ENCODE peak calls at places on chromosomes 11 and 22, in seven cellular contexts. One of them, this sample, is unnamed.

GRCh38 chr11:75260396-75260795 is 19.8 kb downstream of the TPBGL start:
- DNase-seq in HAP-1: no peak
- DNase-seq in NCI-H510A treated with DMSO at 0.1 percent for 48 hours: no peak
- DNase-seq in Panc1: no peak
- DNase-seq in kidney tubule cell: no peak
- DNase-seq in psoas muscle: no peak
- DNase-seq in GM04503: no peak
- DNase-seq in this sample: no peak

GRCh38 chr11:20011294-20011951 is 148.9 kb downstream of the DBX1 start:
- DNase-seq in HAP-1: no peak
- DNase-seq in NCI-H510A treated with DMSO at 0.1 percent for 48 hours: no peak
- DNase-seq in Panc1: no peak
- DNase-seq in kidney tubule cell: peak; percentile 80
- DNase-seq in psoas muscle: no peak
- DNase-seq in GM04503: no peak
- DNase-seq in this sample: no peak

GRCh38 chr11:116412118-116412889 is 360.5 kb downstream of the BUD13 start:
- DNase-seq in HAP-1: no peak
- DNase-seq in NCI-H510A treated with DMSO at 0.1 percent for 48 hours: no peak
- DNase-seq in Panc1: no peak
- DNase-seq in kidney tubule cell: peak; percentile 34
- DNase-seq in psoas muscle: no peak
- DNase-seq in GM04503: no peak
- DNase-seq in this sample: no peak

GRCh38 chr11:94046796-94047195 is 25.6 kb downstream of the HEPHL1 start:
- DNase-seq in HAP-1: no peak
- DNase-seq in NCI-H510A treated with DMSO at 0.1 percent for 48 hours: no peak
- DNase-seq in Panc1: no peak
- DNase-seq in kidney tubule cell: no peak
- DNase-seq in psoas muscle: no peak
- DNase-seq in GM04503: no peak
- DNase-seq in this sample: no peak

GRCh38 chr11:2537010-2537695 is 92.3 kb downstream of the KCNQ1 start:
- DNase-seq in HAP-1: no peak
- DNase-seq in NCI-H510A treated with DMSO at 0.1 percent for 48 hours: no peak
- DNase-seq in Panc1: no peak
- DNase-seq in kidney tubule cell: no peak
- DNase-seq in psoas muscle: peak; percentile 35
- DNase-seq in GM04503: no peak
- DNase-seq in this sample: no peak

GRCh38 chr11:67507242-67507890 is 596 bp downstream of the CDK2AP2 start:
- DNase-seq in HAP-1: peak; percentile 60
- DNase-seq in NCI-H510A treated with DMSO at 0.1 percent for 48 hours: peak; percentile 83
- DNase-seq in Panc1: no peak
- DNase-seq in kidney tubule cell: peak; percentile 92
- DNase-seq in psoas muscle: no peak
- DNase-seq in GM04503: no peak
- DNase-seq in this sample: no peak

GRCh38 chr22:31635638-31636306 is 26.2 kb downstream of the PISD start:
- DNase-seq in HAP-1: no peak
- DNase-seq in NCI-H510A treated with DMSO at 0.1 percent for 48 hours: no peak
- DNase-seq in Panc1: no peak
- DNase-seq in kidney tubule cell: no peak
- DNase-seq in psoas muscle: no peak
- DNase-seq in GM04503: no peak
- DNase-seq in this sample: no peak

GRCh38 chr11:121754603-121755002 is 301.8 kb upstream of the SORL1-AS1 start:
- DNase-seq in HAP-1: no peak
- DNase-seq in NCI-H510A treated with DMSO at 0.1 percent for 48 hours: no peak
- DNase-seq in Panc1: no peak
- DNase-seq in kidney tubule cell: no peak
- DNase-seq in psoas muscle: no peak
- DNase-seq in GM04503: peak; percentile 15
- DNase-seq in this sample: no peak

GRCh38 chr22:32617271-32617670 is 142.7 kb downstream of the FBXO7 start:
- DNase-seq in HAP-1: no peak
- DNase-seq in NCI-H510A treated with DMSO at 0.1 percent for 48 hours: no peak
- DNase-seq in Panc1: no peak
- DNase-seq in kidney tubule cell: peak; percentile 23
- DNase-seq in psoas muscle: no peak
- DNase-seq in GM04503: no peak
- DNase-seq in this sample: no peak

GRCh38 chr11:1382831-1383607 is 6.7 kb upstream of the BRSK2 start:
- DNase-seq in HAP-1: peak; percentile 48
- DNase-seq in NCI-H510A treated with DMSO at 0.1 percent for 48 hours: peak; percentile 37
- DNase-seq in Panc1: no peak
- DNase-seq in kidney tubule cell: peak; percentile 69
- DNase-seq in psoas muscle: peak; percentile 83
- DNase-seq in GM04503: no peak
- DNase-seq in this sample: peak; percentile 66

GRCh38 chr11:58575377-58576020 is at the start of gene LPXN:
- DNase-seq in HAP-1: no peak
- DNase-seq in NCI-H510A treated with DMSO at 0.1 percent for 48 hours: no peak
- DNase-seq in Panc1: no peak
- DNase-seq in kidney tubule cell: peak; percentile 63
- DNase-seq in psoas muscle: no peak
- DNase-seq in GM04503: peak; percentile 52
- DNase-seq in this sample: no peak

GRCh38 chr11:116807601-116808261 is 15.4 kb downstream of the APOA4 start:
- DNase-seq in HAP-1: no peak
- DNase-seq in NCI-H510A treated with DMSO at 0.1 percent for 48 hours: no peak
- DNase-seq in Panc1: no peak
- DNase-seq in kidney tubule cell: no peak
- DNase-seq in psoas muscle: no peak
- DNase-seq in GM04503: no peak
- DNase-seq in this sample: no peak

GRCh38 chr22:30212363-30212995 is 34.1 kb downstream of the LIF start:
- DNase-seq in HAP-1: no peak
- DNase-seq in NCI-H510A treated with DMSO at 0.1 percent for 48 hours: no peak
- DNase-seq in Panc1: peak; percentile 93
- DNase-seq in kidney tubule cell: peak; percentile 98
- DNase-seq in psoas muscle: peak; percentile 66
- DNase-seq in GM04503: peak; percentile 83
- DNase-seq in this sample: no peak

GRCh38 chr22:25008666-25009065 is 56.1 kb downstream of the KIAA1671 start:
- DNase-seq in HAP-1: no peak
- DNase-seq in NCI-H510A treated with DMSO at 0.1 percent for 48 hours: no peak
- DNase-seq in Panc1: no peak
- DNase-seq in kidney tubule cell: peak; percentile 99
- DNase-seq in psoas muscle: no peak
- DNase-seq in GM04503: no peak
- DNase-seq in this sample: no peak

GRCh38 chr11:48134221-48134922 is 82.2 kb upstream of the OR4B1 start:
- DNase-seq in HAP-1: no peak
- DNase-seq in NCI-H510A treated with DMSO at 0.1 percent for 48 hours: no peak
- DNase-seq in Panc1: no peak
- DNase-seq in kidney tubule cell: no peak
- DNase-seq in psoas muscle: no peak
- DNase-seq in GM04503: no peak
- DNase-seq in this sample: no peak

GRCh38 chr11:100434821-100435641 is 252.1 kb upstream of the ARHGAP42 start:
- DNase-seq in HAP-1: no peak
- DNase-seq in NCI-H510A treated with DMSO at 0.1 percent for 48 hours: no peak
- DNase-seq in Panc1: no peak
- DNase-seq in kidney tubule cell: no peak
- DNase-seq in psoas muscle: no peak
- DNase-seq in GM04503: no peak
- DNase-seq in this sample: no peak

GRCh38 chr22:35971418-35972119 is 57.1 kb downstream of the RBFOX2 start:
- DNase-seq in HAP-1: no peak
- DNase-seq in NCI-H510A treated with DMSO at 0.1 percent for 48 hours: peak; percentile 39
- DNase-seq in Panc1: no peak
- DNase-seq in kidney tubule cell: no peak
- DNase-seq in psoas muscle: no peak
- DNase-seq in GM04503: peak; percentile 75
- DNase-seq in this sample: peak; percentile 21

GRCh38 chr11:35321532-35322320 is 97.6 kb downstream of the SLC1A2 start:
- DNase-seq in HAP-1: peak; percentile 13
- DNase-seq in NCI-H510A treated with DMSO at 0.1 percent for 48 hours: no peak
- DNase-seq in Panc1: no peak
- DNase-seq in kidney tubule cell: no peak
- DNase-seq in psoas muscle: no peak
- DNase-seq in GM04503: peak; percentile 87
- DNase-seq in this sample: no peak

GRCh38 chr11:45771942-45772522 is 32.9 kb upstream of the SLC35C1 start:
- DNase-seq in HAP-1: peak; percentile 83
- DNase-seq in NCI-H510A treated with DMSO at 0.1 percent for 48 hours: peak; percentile 9
- DNase-seq in Panc1: peak; percentile 42
- DNase-seq in kidney tubule cell: peak; percentile 81
- DNase-seq in psoas muscle: peak; percentile 93
- DNase-seq in GM04503: no peak
- DNase-seq in this sample: peak; percentile 97

GRCh38 chr11:3086671-3087150 is 29.5 kb upstream of the CARS1 start:
- DNase-seq in HAP-1: no peak
- DNase-seq in NCI-H510A treated with DMSO at 0.1 percent for 48 hours: no peak
- DNase-seq in Panc1: no peak
- DNase-seq in kidney tubule cell: no peak
- DNase-seq in psoas muscle: peak; percentile 46
- DNase-seq in GM04503: no peak
- DNase-seq in this sample: no peak

GRCh38 chr11:67558084-67558772 is 25.4 kb upstream of the GSTP1 start:
- DNase-seq in HAP-1: no peak
- DNase-seq in NCI-H510A treated with DMSO at 0.1 percent for 48 hours: no peak
- DNase-seq in Panc1: no peak
- DNase-seq in kidney tubule cell: peak; percentile 78
- DNase-seq in psoas muscle: no peak
- DNase-seq in GM04503: no peak
- DNase-seq in this sample: no peak

GRCh38 chr22:45804986-45805325 is 133.3 kb downstream of the ATXN10 start:
- DNase-seq in HAP-1: peak; percentile 73
- DNase-seq in NCI-H510A treated with DMSO at 0.1 percent for 48 hours: no peak
- DNase-seq in Panc1: peak; percentile 67
- DNase-seq in kidney tubule cell: peak; percentile 86
- DNase-seq in psoas muscle: no peak
- DNase-seq in GM04503: peak; percentile 97
- DNase-seq in this sample: no peak

GRCh38 chr11:66366844-66367477 is 4.6 kb downstream of the SLC29A2 start:
- DNase-seq in HAP-1: no peak
- DNase-seq in NCI-H510A treated with DMSO at 0.1 percent for 48 hours: no peak
- DNase-seq in Panc1: no peak
- DNase-seq in kidney tubule cell: no peak
- DNase-seq in psoas muscle: peak; percentile 19
- DNase-seq in GM04503: no peak
- DNase-seq in this sample: no peak

GRCh38 chr11:35179466-35180135 is 40.6 kb downstream of the CD44 start:
- DNase-seq in HAP-1: no peak
- DNase-seq in NCI-H510A treated with DMSO at 0.1 percent for 48 hours: no peak
- DNase-seq in Panc1: no peak
- DNase-seq in kidney tubule cell: no peak
- DNase-seq in psoas muscle: no peak
- DNase-seq in GM04503: no peak
- DNase-seq in this sample: no peak

GRCh38 chr11:64583296-64584262 is 7.4 kb upstream of the SLC22A12 start:
- DNase-seq in HAP-1: no peak
- DNase-seq in NCI-H510A treated with DMSO at 0.1 percent for 48 hours: no peak
- DNase-seq in Panc1: no peak
- DNase-seq in kidney tubule cell: peak; percentile 18
- DNase-seq in psoas muscle: peak; percentile 51
- DNase-seq in GM04503: no peak
- DNase-seq in this sample: no peak

GRCh38 chr11:99513368-99513767 is 492.6 kb downstream of the CNTN5 start:
- DNase-seq in HAP-1: no peak
- DNase-seq in NCI-H510A treated with DMSO at 0.1 percent for 48 hours: no peak
- DNase-seq in Panc1: no peak
- DNase-seq in kidney tubule cell: no peak
- DNase-seq in psoas muscle: no peak
- DNase-seq in GM04503: no peak
- DNase-seq in this sample: no peak

GRCh38 chr22:30459206-30460052 is 12.4 kb downstream of the SEC14L3 start:
- DNase-seq in HAP-1: no peak
- DNase-seq in NCI-H510A treated with DMSO at 0.1 percent for 48 hours: no peak
- DNase-seq in Panc1: no peak
- DNase-seq in kidney tubule cell: peak; percentile 20
- DNase-seq in psoas muscle: no peak
- DNase-seq in GM04503: no peak
- DNase-seq in this sample: no peak

GRCh38 chr11:130486981-130487380 is 38.5 kb downstream of the ADAMTS15 start:
- DNase-seq in HAP-1: no peak
- DNase-seq in NCI-H510A treated with DMSO at 0.1 percent for 48 hours: no peak
- DNase-seq in Panc1: no peak
- DNase-seq in kidney tubule cell: no peak
- DNase-seq in psoas muscle: no peak
- DNase-seq in GM04503: no peak
- DNase-seq in this sample: no peak

GRCh38 chr11:12157241-12157661 is 46.9 kb downstream of the MICAL2 start:
- DNase-seq in HAP-1: no peak
- DNase-seq in NCI-H510A treated with DMSO at 0.1 percent for 48 hours: no peak
- DNase-seq in Panc1: no peak
- DNase-seq in kidney tubule cell: peak; percentile 40
- DNase-seq in psoas muscle: no peak
- DNase-seq in GM04503: peak; percentile 77
- DNase-seq in this sample: no peak

GRCh38 chr11:76621466-76621865 is 49.1 kb downstream of the LRRC32 start:
- DNase-seq in HAP-1: no peak
- DNase-seq in NCI-H510A treated with DMSO at 0.1 percent for 48 hours: no peak
- DNase-seq in Panc1: no peak
- DNase-seq in kidney tubule cell: no peak
- DNase-seq in psoas muscle: no peak
- DNase-seq in GM04503: no peak
- DNase-seq in this sample: no peak

GRCh38 chr11:27237641-27238040 is 125.4 kb downstream of the CCDC34 start:
- DNase-seq in HAP-1: no peak
- DNase-seq in NCI-H510A treated with DMSO at 0.1 percent for 48 hours: no peak
- DNase-seq in Panc1: no peak
- DNase-seq in kidney tubule cell: no peak
- DNase-seq in psoas muscle: no peak
- DNase-seq in GM04503: no peak
- DNase-seq in this sample: no peak

GRCh38 chr11:66371627-66372415 is at the start of gene SLC29A2:
- DNase-seq in HAP-1: peak; percentile 93
- DNase-seq in NCI-H510A treated with DMSO at 0.1 percent for 48 hours: peak; percentile 88
- DNase-seq in Panc1: no peak
- DNase-seq in kidney tubule cell: peak; percentile 72
- DNase-seq in psoas muscle: peak; percentile 87
- DNase-seq in GM04503: no peak
- DNase-seq in this sample: peak; percentile 85

This sample was measured in HEK293T.